ENCODE peak calls at places on chromosomes 2 and 18, in eight cellular contexts. P is GM23248, C is H1, T is PC-3, R is HCT116, U is SK-N-SH, D is neuronal stem cell, K is mammary epithelial cell. Y is an unnamed sample.

GRCh38 chr2:205654878-205655601 is 27.3 kb upstream of the NRP2 start:
- DNase-seq in T (peak; percentile 57), P (peak; percentile 92), U (no peak), K (peak; percentile 72), D (no peak), R (no peak), C (no peak), Y (no peak)

GRCh38 chr18:49628993-49629795 is 67.3 kb downstream of the LIPG start:
- DNase-seq in T (no peak), U (no peak), P (no peak), K (no peak), D (no peak), R (no peak), C (no peak), Y (peak; percentile 49)

GRCh38 chr2:1588051-1588993 is 156.0 kb downstream of the PXDN start:
- DNase-seq in C (no peak), T (no peak), U (no peak), R (no peak), D (no peak), P (no peak), K (no peak), Y (no peak)

GRCh38 chr2:96842600-96842999 is 1.2 kb downstream of the ANKRD23 start:
- DNase-seq in D (no peak), R (no peak), P (no peak), K (no peak), T (no peak), U (no peak), C (no peak), Y (no peak)

GRCh38 chr2:184756161-184756560 is 157.8 kb downstream of the ZNF804A start:
- DNase-seq in D (no peak), T (no peak), R (no peak), P (no peak), C (no peak), K (no peak), U (no peak), Y (no peak)

GRCh38 chr2:240225116-240225515 is 84.7 kb upstream of the OTOS start:
- DNase-seq in D (no peak), R (no peak), U (no peak), C (no peak), K (no peak), P (no peak), T (no peak), Y (no peak)

GRCh38 chr18:8496186-8496585 is 113.1 kb upstream of the RAB12 start:
- DNase-seq in T (no peak), R (no peak), K (no peak), U (no peak), C (no peak), P (no peak), D (no peak), Y (no peak)

GRCh38 chr18:73040247-73040646 is 172.5 kb upstream of the NETO1 start:
- DNase-seq in P (no peak), T (no peak), U (no peak), D (no peak), C (no peak), K (no peak), R (no peak), Y (no peak)

GRCh38 chr18:57220485-57220884 is 73.6 kb downstream of the BOD1L2 start:
- DNase-seq in R (no peak), P (no peak), D (no peak), C (no peak), T (no peak), K (no peak), U (no peak), Y (no peak)

GRCh38 chr18:42113529-42114191 is 158.6 kb downstream of the PIK3C3 start:
- DNase-seq in D (no peak), P (peak; percentile 53), C (no peak), R (no peak), K (peak; percentile 6), T (no peak), U (no peak), Y (no peak)
- H3K9ac ChIP-seq in D (no peak overlapping the region), P (peak overlapping the region; percentile 72), C (no peak overlapping the region), R (no peak overlapping the region), K (no peak overlapping the region), T (no peak overlapping the region), U (peak overlapping the region; percentile 33), Y (peak overlapping the region; percentile 12)

GRCh38 chr2:190359896-190360376 is 16.5 kb downstream of the INPP1 start:
- DNase-seq in U (peak; percentile 48), T (no peak), K (peak; percentile 65), C (no peak), R (no peak), D (no peak), P (peak; percentile 87), Y (peak; percentile 46)
- H3K4me3 ChIP-seq in U (peak overlapping the region; percentile 38), T (no peak overlapping the region), K (peak overlapping the region; percentile 48), C (no peak overlapping the region), R (no peak overlapping the region), D (no peak overlapping the region), P (peak overlapping the region; percentile 69), Y (peak overlapping the region; percentile 19)

DNA sequence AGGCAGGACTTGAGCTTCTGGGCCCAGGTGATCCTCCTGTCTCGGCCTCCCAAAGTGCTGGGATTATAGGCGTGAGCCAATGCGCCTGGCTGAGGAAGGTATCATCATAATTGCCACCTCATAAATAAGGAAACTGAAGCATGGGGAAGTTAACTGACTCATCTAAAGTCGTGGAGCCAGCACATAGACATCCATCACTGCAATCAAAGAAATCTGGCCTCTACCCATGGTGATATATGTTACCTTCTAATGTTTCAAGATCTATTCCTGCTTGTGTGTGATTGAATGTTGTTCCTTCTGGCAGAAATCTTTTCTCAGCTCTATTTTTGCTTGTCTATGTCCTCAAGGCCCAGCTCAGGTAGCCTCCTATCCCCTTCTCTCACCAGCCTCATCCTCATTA is 105.1 kb upstream of the AQP4 start:
- DNase-seq in T (no peak), P (no peak), R (no peak), D (no peak), K (no peak), C (no peak), U (no peak), Y (no peak)
- H3K36me3 ChIP-seq in T (no peaks in the 10 kb centered on the region), P (no peaks in the 10 kb centered on the region), R (no peaks in the 10 kb centered on the region), D (no peaks in the 10 kb centered on the region), K (no peaks in the 10 kb centered on the region), C (no peaks in the 10 kb centered on the region), U (no peaks in the 10 kb centered on the region), Y (no peaks in the 10 kb centered on the region)

GRCh38 chr2:48310581-48310980 is 219.4 kb upstream of the STON1 start:
- DNase-seq in P (no peak), K (no peak), C (no peak), D (no peak), U (no peak), R (no peak), T (no peak), Y (no peak)

GRCh38 chr2:48309900-48310299 is 220.1 kb upstream of the STON1 start:
- DNase-seq in P (no peak), U (no peak), D (no peak), T (no peak), R (no peak), K (no peak), C (no peak), Y (no peak)

GRCh38 chr2:48312126-48312525 is 217.8 kb upstream of the STON1 start:
- DNase-seq in D (no peak), P (no peak), K (peak; percentile 96), T (peak; percentile 96), R (no peak), U (no peak), C (no peak), Y (no peak)

GRCh38 chr2:48315847-48316194 is 214.1 kb upstream of the STON1 start:
- DNase-seq in P (peak; percentile 37), R (no peak), K (peak; percentile 53), C (no peak), U (peak; percentile 39), T (peak; percentile 28), D (peak; percentile 11), Y (peak; percentile 36)

GRCh38 chr2:48313036-48313877 is 216.7 kb upstream of the STON1 start:
- DNase-seq in C (no peak), U (no peak), P (no peak), T (no peak), D (no peak), K (no peak), R (no peak), Y (no peak)
- H3K9ac ChIP-seq in C (no peak overlapping the region), U (peak overlapping the region; percentile 93), P (peak overlapping the region; percentile 97), T (peak overlapping the region; percentile 43), D (no peak overlapping the region), K (no peak overlapping the region), R (peak overlapping the region; percentile 95), Y (peak overlapping the region; percentile 68)

DNA sequence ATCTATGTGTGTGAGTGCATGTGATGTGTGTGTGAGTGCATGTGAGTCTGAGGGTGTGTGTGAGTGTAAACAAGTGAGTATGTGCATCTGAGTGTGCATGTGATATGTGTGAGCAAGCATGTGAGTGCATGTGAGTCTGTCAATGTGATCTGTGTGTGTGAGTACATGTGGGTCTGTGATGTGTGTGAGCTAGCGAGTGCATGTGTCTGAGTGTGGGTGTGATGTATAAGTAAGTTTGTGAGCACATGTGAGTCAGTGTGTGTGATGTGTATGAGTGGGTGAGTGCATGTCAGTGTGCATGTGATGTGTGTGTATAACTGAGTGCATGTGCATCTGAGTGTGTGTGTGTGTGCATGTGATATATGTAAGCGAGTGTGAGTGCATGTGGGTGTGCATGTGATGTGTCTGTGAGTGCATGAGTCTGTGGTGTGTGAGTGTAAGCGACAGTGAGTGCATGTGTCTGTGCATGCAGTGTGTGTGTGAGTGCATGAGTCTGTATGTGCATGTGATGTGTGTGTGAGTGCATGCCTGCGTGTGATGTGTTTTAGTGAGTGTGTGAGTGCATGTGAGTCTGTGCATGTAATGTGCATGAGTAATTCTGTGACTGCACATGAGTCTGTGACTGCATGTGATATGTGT is 44.1 kb downstream of the COPS8 start:
- DNase-seq in T (no peak), R (no peak), P (no peak), C (no peak), D (no peak), U (no peak), K (no peak), Y (no peak)
- H3K4me3 ChIP-seq in T (no peak overlapping the region), R (no peak overlapping the region), P (no peak overlapping the region), C (no peak overlapping the region), D (no peak overlapping the region), U (no peak overlapping the region), K (no peak overlapping the region), Y (no peak overlapping the region)

GRCh38 chr2:89823556-89823955 is 1132.1 kb downstream of the RPIA start:
- DNase-seq in P (no peak), K (no peak), C (no peak), U (no peak), T (no peak), R (no peak), D (no peak), Y (no peak)

GRCh38 chr2:89820248-89820647 is 1128.8 kb downstream of the RPIA start:
- DNase-seq in K (no peak), U (no peak), P (no peak), D (no peak), T (no peak), R (no peak), C (no peak), Y (no peak)

GRCh38 chr2:89818873-89819272 is 1127.4 kb downstream of the RPIA start:
- DNase-seq in U (no peak), T (no peak), D (no peak), P (no peak), K (no peak), C (no peak), R (no peak), Y (no peak)

GRCh38 chr2:89821455-89821945 is 1130.0 kb downstream of the RPIA start:
- DNase-seq in U (no peak), P (no peak), T (no peak), D (no peak), R (no peak), K (no peak), C (no peak), Y (no peak)

DNA sequence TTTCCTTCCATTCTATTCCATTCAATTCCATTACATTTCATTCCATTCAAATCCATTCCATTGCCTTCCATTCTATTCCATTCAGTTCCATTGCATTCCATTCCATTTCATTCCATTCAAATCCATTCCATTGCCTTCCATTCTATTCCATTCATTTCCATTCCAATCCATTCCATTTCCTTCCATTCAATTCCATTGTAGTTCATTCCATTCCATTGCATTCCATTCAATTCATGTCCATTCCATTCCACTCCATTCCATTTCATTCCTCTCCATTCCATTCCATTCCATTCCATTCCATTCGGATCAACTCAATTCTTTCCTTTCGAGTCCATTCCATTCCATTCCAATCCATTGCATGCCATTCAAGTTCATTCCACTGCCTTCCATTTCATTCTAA is 1128.3 kb downstream of the RPIA start:
- DNase-seq in U (no peak), P (no peak), K (no peak), T (no peak), R (no peak), C (no peak), D (no peak), Y (no peak)
- H3K36me3 ChIP-seq in U (no peaks in the 10 kb centered on the region), P (no peaks in the 10 kb centered on the region), K (no peaks in the 10 kb centered on the region), T (no peaks in the 10 kb centered on the region), R (no peaks in the 10 kb centered on the region), C (no peaks in the 10 kb centered on the region), D (no peaks in the 10 kb centered on the region), Y (no peaks in the 10 kb centered on the region)